ENCODE peak calls at places on chromosomes 5 and 9, in six cellular contexts. M is A549, V is OCI-LY7, D is HCT116, F is astrocyte, N is gastrocnemius medialis. E is an unnamed sample. For H3K4me1, the result is how much of the 10 kb centered on the place peaks cover.

GRCh38 chr9:3455088-3455487 is 70.7 kb downstream of the RFX3 start:
- DNase-seq in M (no peak), V (no peak), D (no peak), F (no peak), N (no peak), E (no peak)

GRCh38 chr9:124517600-124517999 is 10.4 kb upstream of the NR5A1 start:
- DNase-seq in M (no peak), V (no peak), D (no peak), F (no peak), N (no peak), E (no peak)

GRCh38 chr5:39605966-39606591 is 181.3 kb upstream of the DAB2 start:
- DNase-seq in M (peak), V (no peak), D (no peak), F (peak), N (no peak), E (no peak)

GRCh38 chr9:1046639-1047604 is 3.2 kb upstream of the DMRT2 start:
- DNase-seq in M (no peak), V (no peak), D (no peak), F (no peak), N (no peak), E (no peak)

GRCh38 chr5:18972244-18972643 is 1015.8 kb downstream of the CDH18 start:
- DNase-seq in M (no peak), V (no peak), D (no peak), F (no peak), N (no peak), E (no peak)

GRCh38 chr5:149863176-149863575 is 81.4 kb downstream of the PDE6A start:
- DNase-seq in M (no peak), V (no peak), D (no peak), F (no peak), N (no peak), E (no peak)

GRCh38 chr9:81669011-81669739 is 20.2 kb downstream of the TLE1 start:
- DNase-seq in M (no peak), V (no peak), D (no peak), F (peak), N (no peak), E (no peak)

GRCh38 chr5:94793816-94794198 is 175.3 kb downstream of the SLF1 start:
- DNase-seq in M (no peak), V (no peak), D (no peak), F (peak), N (no peak), E (no peak)

GRCh38 chr5:150605546-150605945 is 34.9 kb upstream of the SYNPO start:
- DNase-seq in M (peak), V (no peak), D (no peak), F (peak), N (no peak), E (no peak)

GRCh38 chr9:122138560-122139268 is 20.9 kb downstream of the NDUFA8 start:
- DNase-seq in M (no peak), V (no peak), D (no peak), F (no peak), N (no peak), E (no peak)

GRCh38 chr9:36744678-36745077 is 172.0 kb downstream of the MELK start:
- DNase-seq in M (no peak), V (no peak), D (no peak), F (no peak), N (no peak), E (no peak)

GRCh38 chr5:79005939-79006338 is 20.8 kb upstream of the ARSB start:
- DNase-seq in M (no peak), V (no peak), D (no peak), F (no peak), N (no peak), E (no peak)

GRCh38 chr9:126095546-126096190 is 231.0 kb upstream of the MVB12B start:
- DNase-seq in M (no peak), V (peak), D (no peak), F (no peak), N (no peak), E (no peak)

GRCh38 chr5:13746026-13746425 is 198.5 kb downstream of the DNAH5 start:
- DNase-seq in M (no peak), V (no peak), D (no peak), F (no peak), N (no peak), E (no peak)

GRCh38 chr5:175493726-175494125 is 15.4 kb downstream of the SFXN1 start:
- DNase-seq in M (no peak), V (no peak), D (no peak), F (no peak), N (no peak), E (no peak)

GRCh38 chr5:159850192-159850573 is 66.1 kb upstream of the ADRA1B start:
- DNase-seq in M (no peak), V (no peak), D (no peak), F (peak), N (peak), E (no peak)

GRCh38 chr9:98801969-98802371 is 5.5 kb upstream of the GALNT12 start:
- DNase-seq in M (no peak), V (no peak), D (no peak), F (no peak), N (no peak), E (no peak)

GRCh38 chr9:121599186-121599871 is 52.1 kb upstream of the DAB2IP start:
- DNase-seq in M (peak), V (no peak), D (peak), F (peak), N (peak), E (peak)

GRCh38 chr5:141841781-141842180 is 36.4 kb downstream of the PCDH1 start:
- DNase-seq in M (no peak), V (no peak), D (no peak), F (no peak), N (no peak), E (no peak)

GRCh38 chr5:141845371-141845821 is 32.8 kb downstream of the PCDH1 start:
- DNase-seq in M (no peak), V (peak), D (no peak), F (no peak), N (no peak), E (no peak)

GRCh38 chr5:141841376-141841775 is 36.8 kb downstream of the PCDH1 start:
- DNase-seq in M (no peak), V (no peak), D (no peak), F (no peak), N (no peak), E (no peak)

GRCh38 chr5:141844414-141845097 is 33.7 kb downstream of the PCDH1 start:
- DNase-seq in M (no peak), V (no peak), D (no peak), F (no peak), N (no peak), E (no peak)

DNA sequence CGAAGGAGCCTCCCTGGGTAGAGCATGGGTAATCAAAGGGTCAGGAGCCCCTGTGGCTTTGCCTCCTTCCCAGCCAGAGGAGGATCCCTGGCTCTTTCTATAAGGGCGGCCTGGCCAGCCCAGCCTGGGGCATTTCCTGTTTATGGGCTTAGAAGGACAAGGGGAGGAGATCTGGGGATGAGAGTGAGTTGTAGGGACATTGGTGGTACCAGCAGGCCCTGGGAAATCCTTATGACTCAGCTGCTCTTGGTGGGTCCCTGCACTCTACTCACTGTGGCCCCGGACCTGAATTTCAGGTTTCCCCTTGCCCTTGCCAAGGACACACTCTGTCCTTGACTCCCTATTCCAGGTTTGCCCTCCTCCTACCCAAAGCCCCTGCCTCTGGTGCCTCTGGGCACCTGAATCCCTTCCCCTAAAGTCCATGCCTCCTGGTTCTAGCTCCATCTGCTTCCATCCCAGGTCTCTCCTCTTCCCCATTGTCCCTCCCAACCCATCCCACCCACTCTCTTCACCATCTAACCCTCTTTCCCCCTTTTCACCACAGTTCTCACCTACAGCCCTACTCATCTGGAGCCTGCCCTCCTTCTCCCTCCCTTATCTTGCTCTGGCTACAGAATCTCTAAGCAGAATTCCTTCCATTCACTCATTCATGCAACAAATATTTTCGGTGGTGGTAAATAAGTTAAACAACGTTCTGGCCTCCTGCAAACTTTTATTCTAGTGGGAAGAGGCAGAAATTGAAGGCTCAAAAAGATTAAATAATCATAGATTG is 34.9 kb downstream of the PCDH1 start:
- DNase-seq in M (no peak), V (no peak), D (no peak), F (peak), N (no peak), E (no peak)
- H3K27ac ChIP-seq in M (no peak), V (no peak), D (no peak), F (no peak), N (peak), E (no peak)

DNA sequence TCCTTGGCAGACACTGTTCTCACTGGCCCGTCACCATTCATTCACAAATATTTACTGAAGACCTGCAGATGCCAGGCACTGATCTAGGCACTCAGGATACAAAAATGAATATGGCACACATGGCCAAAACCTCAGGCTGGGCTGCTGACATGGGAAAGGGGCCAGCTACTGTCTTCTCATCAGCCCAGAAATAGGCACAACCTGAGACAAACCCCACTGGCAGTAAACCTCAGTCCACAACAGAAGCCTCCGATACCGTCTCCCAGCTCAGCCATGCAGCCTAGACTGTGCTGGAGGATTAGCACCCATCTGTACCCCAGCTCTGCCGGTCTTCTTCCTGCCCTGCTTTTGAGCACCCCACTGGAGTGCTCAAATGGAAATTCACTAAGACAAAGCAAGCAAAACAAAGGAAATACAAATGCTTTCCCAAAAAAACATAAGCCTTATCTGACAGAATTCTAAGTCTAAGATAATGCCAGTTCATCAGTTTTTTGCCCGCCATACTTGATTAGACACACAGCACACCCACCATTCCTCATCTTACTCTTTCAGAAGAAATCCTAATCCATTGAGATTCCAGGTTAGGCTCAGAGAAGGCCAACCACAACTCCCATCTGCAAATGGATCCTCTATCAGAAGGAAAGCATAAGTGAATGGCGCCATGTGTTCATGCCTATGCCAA is 8.2 kb downstream of the P4HA2 start:
- DNase-seq in M (no peak), V (no peak), D (no peak), F (no peak), N (no peak), E (no peak)
- H3K4me1 ChIP-seq in M (under half), V (under half), D (under half), F (under half), N (under half), E (under half)

DNA sequence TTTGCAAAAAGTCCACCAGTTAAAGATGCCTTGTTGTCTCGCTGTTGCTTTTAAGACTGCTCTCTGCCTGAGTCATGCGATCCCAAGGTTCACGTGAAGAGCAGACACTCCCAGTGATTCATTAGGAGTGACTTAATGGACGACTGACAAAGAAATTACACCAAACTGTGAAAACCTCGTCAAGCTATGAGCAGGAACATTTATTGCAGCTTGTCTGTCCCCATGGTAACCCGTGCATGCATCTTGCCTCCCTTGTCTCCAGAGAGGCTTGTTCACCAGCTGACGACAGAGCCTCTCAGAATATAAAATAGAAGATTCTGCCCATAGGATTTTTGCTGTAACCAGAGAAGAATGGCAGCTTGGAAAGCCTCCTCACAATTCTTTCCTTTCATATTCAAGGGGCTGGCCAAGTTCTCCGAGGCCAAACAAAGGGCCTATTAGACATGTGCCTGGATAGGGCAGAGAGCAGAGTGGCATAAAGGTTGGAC is 352.7 kb downstream of the SPOCK1 start:
- DNase-seq in M (peak), V (no peak), D (peak), F (peak), N (peak), E (peak)
- H3K27ac ChIP-seq in M (peak), V (no peak), D (no peak), F (peak), N (no peak), E (peak)

GRCh38 chr5:98929982-98930355 is 1.2 kb upstream of the CHD1 start:
- DNase-seq in M (peak), V (no peak), D (no peak), F (no peak), N (no peak), E (no peak)

GRCh38 chr5:98929123-98929981 is 545 bp upstream of the CHD1 start:
- DNase-seq in M (peak), V (peak), D (peak), F (peak), N (peak), E (peak)

GRCh38 chr5:98933446-98934072 is 4.8 kb upstream of the CHD1 start:
- DNase-seq in M (no peak), V (peak), D (no peak), F (no peak), N (no peak), E (no peak)

GRCh38 chr5:98928802-98929122 is at the start of gene CHD1:
- DNase-seq in M (peak), V (peak), D (peak), F (peak), N (peak), E (peak)

DNA sequence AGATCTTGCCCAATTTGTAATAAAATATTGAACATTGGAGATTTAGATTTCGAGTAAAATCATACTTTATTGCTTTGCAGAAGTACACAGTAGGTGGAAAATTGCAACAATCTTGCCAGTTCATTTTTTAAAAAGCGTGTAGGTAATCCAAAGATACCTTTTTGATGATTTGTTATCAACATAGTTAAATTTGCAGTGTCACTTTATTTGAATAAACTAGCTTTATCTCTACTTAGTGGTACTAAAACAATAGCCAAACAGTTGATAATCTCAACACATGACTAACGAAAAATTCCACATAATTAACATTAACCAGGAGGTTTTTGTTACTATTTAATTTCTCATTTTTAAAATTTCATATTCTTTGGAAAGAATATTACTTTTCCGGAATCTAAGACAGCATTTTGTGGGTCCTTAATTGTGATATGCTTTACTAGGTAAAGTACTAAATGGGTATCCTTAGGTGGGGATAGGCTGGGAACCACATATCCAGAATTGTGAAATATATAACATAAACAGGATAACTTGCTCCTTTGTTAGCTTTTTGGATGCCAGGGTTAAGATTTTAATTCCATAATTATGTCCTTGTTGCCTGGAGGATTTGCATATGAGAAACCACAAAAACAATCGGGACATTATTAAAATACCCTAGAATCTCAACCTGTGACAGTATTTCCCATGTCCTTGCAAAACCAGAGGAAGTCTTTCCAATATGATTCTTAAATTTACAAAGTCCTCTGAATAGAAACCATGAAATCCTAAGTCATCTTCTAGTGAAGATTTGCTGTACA is 2.4 kb upstream of the CHD1 start:
- DNase-seq in M (no peak), V (no peak), D (no peak), F (no peak), N (no peak), E (no peak)
- H3K4me1 ChIP-seq in M (under half), V (under half), D (under half), F (under half), N (half or more), E (under half)

GRCh38 chr9:4937436-4937835 is 47.6 kb upstream of the JAK2 start:
- DNase-seq in M (no peak), V (no peak), D (no peak), F (no peak), N (no peak), E (no peak)
- H3K27ac ChIP-seq in M (no peak), V (no peak), D (no peak), F (no peak), N (no peak), E (no peak)

GRCh38 chr5:154523704-154524103 is 45.7 kb upstream of the HAND1 start:
- DNase-seq in M (no peak), V (no peak), D (no peak), F (no peak), N (no peak), E (no peak)
- H3K4me1 ChIP-seq in M (under half), V (under half), D (under half), F (under half), N (under half), E (under half)

DNA sequence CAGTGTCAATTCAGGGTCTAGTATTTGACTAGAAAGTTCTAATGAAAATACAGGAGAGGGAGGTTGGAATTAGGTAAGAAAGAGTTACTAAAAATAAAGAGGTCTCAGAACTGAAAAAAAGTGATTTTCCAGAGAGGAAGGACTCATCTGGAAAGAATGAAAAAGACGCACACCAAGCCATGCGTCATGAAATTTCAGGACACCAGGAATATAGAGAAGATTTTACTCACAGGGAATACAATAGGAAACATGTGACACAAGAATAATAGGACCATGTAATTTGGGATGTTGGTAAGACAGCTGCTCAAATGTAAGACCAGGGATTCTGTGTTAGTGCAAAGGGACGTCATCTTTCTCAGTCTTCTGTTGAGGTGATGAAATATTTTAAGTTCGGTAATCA is 224.7 kb downstream of the GDNF start:
- DNase-seq in M (no peak), V (no peak), D (no peak), F (peak), N (no peak), E (no peak)
- H3K27ac ChIP-seq in M (no peak), V (no peak), D (no peak), F (peak), N (no peak), E (no peak)

GRCh38 chr9:128911529-128912035 is 9.2 kb upstream of the PHYHD1 start:
- DNase-seq in M (peak), V (no peak), D (no peak), F (peak), N (peak), E (peak)

GRCh38 chr9:128913995-128914772 is 6.6 kb upstream of the PHYHD1 start:
- DNase-seq in M (no peak), V (no peak), D (no peak), F (no peak), N (no peak), E (no peak)

GRCh38 chr9:128910906-128911305 is 9.9 kb upstream of the PHYHD1 start:
- DNase-seq in M (no peak), V (no peak), D (no peak), F (no peak), N (no peak), E (no peak)

GRCh38 chr9:128913048-128913900 is 7.5 kb upstream of the PHYHD1 start:
- DNase-seq in M (no peak), V (no peak), D (no peak), F (no peak), N (no peak), E (no peak)

GRCh38 chr9:128912270-128912853 is 8.4 kb upstream of the PHYHD1 start:
- DNase-seq in M (peak), V (no peak), D (peak), F (peak), N (no peak), E (no peak)
- H3K4me1 ChIP-seq in M (half or more), V (under half), D (under half), F (under half), N (half or more), E (half or more)

DNA sequence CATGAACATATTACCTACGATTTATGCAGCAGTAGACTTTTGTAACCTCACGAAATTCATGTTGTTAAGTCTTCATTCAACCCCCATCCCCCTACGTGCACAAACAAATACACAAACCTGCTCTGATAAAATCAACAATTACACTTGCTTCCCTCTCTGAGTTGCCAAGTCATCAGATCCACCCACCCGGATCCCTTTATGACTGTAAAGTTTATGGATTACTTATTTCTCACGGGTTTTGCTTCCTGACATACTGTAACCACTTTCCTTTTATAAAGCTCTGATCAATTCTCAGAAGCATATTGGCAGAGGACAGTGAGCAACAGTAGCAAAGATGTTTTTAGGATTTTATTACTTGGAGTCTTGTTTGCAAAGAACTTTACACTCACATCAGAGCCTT is 70.5 kb downstream of the MLLT3 start:
- DNase-seq in M (peak), V (no peak), D (no peak), F (no peak), N (no peak), E (no peak)
- H3K27ac ChIP-seq in M (peak), V (no peak), D (no peak), F (no peak), N (no peak), E (no peak)

GRCh38 chr9:129701054-129701453 is 35.6 kb downstream of the PRRX2 start:
- DNase-seq in M (no peak), V (no peak), D (no peak), F (no peak), N (no peak), E (no peak)
- H3K4me1 ChIP-seq in M (under half), V (under half), D (under half), F (under half), N (under half), E (half or more)

E was measured in thoracic aorta.